ENCODE peak calls at places on chromosome 13, in nine cellular contexts. Q, Z, W, R, L, M, H, J and N are unnamed samples.

GRCh38 chr13:36822786-36823185 is 3.8 kb downstream of the RFXAP start:
- DNase-seq in H (no peak), R (no peak), J (no peak), L (peak; percentile 34), Q (no peak), M (no peak), Z (no peak), W (peak; percentile 64), N (no peak)

GRCh38 chr13:30053904-30054303 is 203.5 kb upstream of the UBL3 start:
- DNase-seq in J (no peak), R (no peak), M (peak; percentile 78), W (no peak), Z (no peak), H (no peak), Q (no peak), L (no peak), N (no peak)

GRCh38 chr13:40095695-40096356 is 440.4 kb downstream of the COG6 start:
- DNase-seq in Q (no peak), M (no peak), R (no peak), J (no peak), W (no peak), L (no peak), H (no peak), Z (no peak), N (no peak)

GRCh38 chr13:109835321-109835720 is 48.9 kb upstream of the IRS2 start:
- DNase-seq in M (no peak), Z (no peak), J (no peak), L (peak; percentile 25), Q (no peak), W (no peak), H (no peak), R (no peak), N (no peak)

GRCh38 chr13:113053801-113054604 is 51.6 kb upstream of the F7 start:
- DNase-seq in J (no peak), Q (no peak), Z (no peak), W (no peak), H (no peak), R (no peak), L (no peak), M (no peak), N (no peak)

GRCh38 chr13:84574851-84575250 is 692.6 kb upstream of the SLITRK1 start:
- DNase-seq in L (peak; percentile 29), H (peak; percentile 48), Z (no peak), R (no peak), J (no peak), Q (peak; percentile 0), M (no peak), W (no peak), N (no peak)

GRCh38 chr13:22275393-22275792 is 604.5 kb downstream of the FGF9 start:
- DNase-seq in Z (no peak), Q (no peak), W (no peak), R (no peak), M (no peak), H (no peak), L (no peak), J (no peak), N (no peak)

GRCh38 chr13:51632643-51633357 is 48.5 kb downstream of the WDFY2 start:
- DNase-seq in W (no peak), L (no peak), J (no peak), Q (no peak), H (no peak), Z (peak; percentile 55), R (no peak), M (peak; percentile 54), N (no peak)

GRCh38 chr13:43390582-43390981 is 367.2 kb downstream of the DNAJC15 start:
- DNase-seq in H (no peak), J (no peak), M (no peak), R (no peak), Z (no peak), Q (no peak), L (no peak), W (no peak), N (no peak)

GRCh38 chr13:43390101-43390500 is 366.7 kb downstream of the DNAJC15 start:
- DNase-seq in Z (no peak), R (no peak), J (no peak), M (no peak), Q (no peak), W (no peak), L (no peak), H (no peak), N (no peak)

GRCh38 chr13:43388282-43389034 is 365.1 kb downstream of the DNAJC15 start:
- DNase-seq in M (no peak), J (no peak), Z (peak; percentile 86), R (no peak), L (no peak), Q (no peak), W (no peak), H (no peak), N (no peak)

GRCh38 chr13:43389573-43389972 is 366.2 kb downstream of the DNAJC15 start:
- DNase-seq in Z (no peak), J (no peak), W (no peak), R (no peak), L (no peak), M (no peak), H (no peak), Q (no peak), N (no peak)

DNA sequence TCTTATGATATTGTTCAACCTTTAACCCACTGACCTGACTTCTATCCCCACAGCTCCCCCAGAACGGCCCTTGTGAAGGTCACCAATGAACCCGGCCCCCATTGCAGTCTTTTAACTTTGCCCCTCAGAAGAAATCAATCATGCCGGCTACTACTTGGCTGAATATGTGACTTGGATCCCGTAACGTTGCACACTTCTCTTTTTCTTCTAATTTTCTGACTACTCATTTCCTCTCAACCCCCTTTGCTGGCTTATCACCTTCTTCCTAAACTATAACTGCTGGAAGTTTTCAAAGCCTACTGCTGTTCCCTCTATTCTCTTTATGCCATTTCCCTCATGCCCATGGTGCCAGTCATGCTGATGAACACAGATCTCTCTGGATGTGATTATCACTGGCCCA is 367.6 kb downstream of the DNAJC15 start:
- DNase-seq in Q (no peak), M (no peak), R (no peak), H (no peak), J (no peak), Z (no peak), W (no peak), L (no peak), N (no peak)
- H3K4me2 ChIP-seq in Q (no peak overlapping the region), M (no peak overlapping the region), R (no peak overlapping the region), H (no peak overlapping the region), J (no peak overlapping the region), Z (no peak overlapping the region), W (no peak overlapping the region), L (no peak overlapping the region), N (no peak overlapping the region)

DNA sequence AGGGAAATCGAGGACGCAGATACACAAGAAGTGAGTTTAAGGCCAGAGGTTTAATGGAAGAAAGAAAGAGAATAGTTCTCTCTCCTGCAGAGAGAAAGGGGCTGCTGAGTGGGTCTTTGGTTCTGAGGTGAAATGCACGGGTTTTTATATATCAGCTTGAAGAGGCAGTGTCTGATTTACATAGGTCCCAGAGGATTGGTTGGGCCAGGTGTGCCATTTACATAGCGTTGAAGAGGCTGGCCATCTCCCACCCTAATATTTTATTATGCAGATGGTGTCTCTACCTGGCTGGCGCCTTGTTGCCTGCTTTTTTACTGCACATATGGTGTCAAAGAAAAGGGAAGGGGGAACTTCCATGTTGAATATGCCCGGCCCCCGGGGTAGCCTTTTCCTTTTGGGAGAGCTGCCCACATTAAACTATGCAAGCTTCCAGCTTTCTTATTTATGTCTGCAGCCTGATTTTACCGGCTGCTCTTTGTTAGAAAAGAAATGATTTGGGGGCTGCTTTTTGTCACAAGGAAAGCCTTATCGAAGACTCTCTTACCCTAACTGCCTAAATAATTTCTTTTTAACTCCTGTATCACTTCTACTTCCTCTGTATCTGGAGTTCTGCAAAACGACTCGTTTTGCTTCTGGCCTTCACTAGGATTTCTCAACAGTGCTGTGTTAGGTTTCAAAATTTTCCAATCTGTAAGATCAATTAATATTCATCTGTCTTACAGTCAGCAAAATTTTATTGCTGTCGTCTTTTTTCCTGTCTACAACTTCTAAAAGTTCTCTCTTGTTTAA is 268.5 kb downstream of the B3GLCT start:
- DNase-seq in H (no peak), M (peak; percentile 23), J (no peak), L (no peak), Z (no peak), R (no peak), Q (no peak), W (no peak), N (no peak)
- H3K4me2 ChIP-seq in H (no peak overlapping the region), M (peak overlapping the region; percentile 10), J (no peak overlapping the region), L (no peak overlapping the region), Z (no peak overlapping the region), R (no peak overlapping the region), Q (no peak overlapping the region), W (no peak overlapping the region), N (no peak overlapping the region)

DNA sequence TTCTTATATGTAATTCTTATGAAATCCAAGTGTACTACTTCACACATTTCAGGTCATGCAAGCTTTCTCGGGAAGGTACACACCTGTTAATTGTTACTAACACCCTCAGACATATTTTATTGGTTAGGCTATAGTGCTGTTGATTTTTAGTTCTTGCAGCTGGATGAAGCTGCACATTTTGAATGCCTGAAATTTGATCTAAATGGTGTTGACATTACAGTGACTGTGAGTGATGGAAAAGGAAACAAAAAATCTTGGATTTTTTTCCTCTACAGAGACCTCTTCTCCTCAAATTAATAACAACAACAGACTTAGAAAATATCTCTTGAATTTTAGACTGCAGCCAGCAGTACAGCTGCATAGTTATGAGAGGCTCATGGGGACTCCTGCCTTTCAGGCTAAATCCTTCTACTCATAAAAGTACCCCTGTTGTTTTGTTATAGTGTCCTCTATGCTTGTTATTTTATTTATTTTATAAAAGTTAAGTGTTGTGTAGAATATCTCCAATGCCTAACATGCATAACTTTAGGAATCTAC is 500.5 kb upstream of the SPRY2 start:
- DNase-seq in Z (no peak), Q (no peak), W (peak; percentile 2), M (no peak), J (no peak), L (no peak), R (no peak), H (no peak), N (no peak)
- H3K4me2 ChIP-seq in Z (no peak overlapping the region), Q (no peak overlapping the region), W (no peak overlapping the region), M (no peak overlapping the region), J (no peak overlapping the region), L (no peak overlapping the region), R (no peak overlapping the region), H (no peak overlapping the region), N (no peak overlapping the region)

GRCh38 chr13:99629641-99630040 is 128.4 kb downstream of the TM9SF2 start:
- DNase-seq in J (no peak), H (no peak), R (no peak), M (no peak), W (no peak), Q (no peak), L (no peak), Z (no peak), N (no peak)

GRCh38 chr13:99626461-99627082 is 125.3 kb downstream of the TM9SF2 start:
- DNase-seq in J (no peak), H (no peak), W (no peak), Z (peak; percentile 46), R (no peak), L (peak; percentile 64), M (no peak), Q (no peak), N (no peak)

GRCh38 chr13:99628442-99628841 is 127.2 kb downstream of the TM9SF2 start:
- DNase-seq in Q (no peak), Z (no peak), J (no peak), H (no peak), L (no peak), W (no peak), R (no peak), M (no peak), N (no peak)

GRCh38 chr13:99620806-99621205 is 119.5 kb downstream of the TM9SF2 start:
- DNase-seq in H (no peak), Z (no peak), J (no peak), W (no peak), Q (no peak), R (no peak), M (no peak), L (no peak), N (no peak)

GRCh38 chr13:99624936-99625540 is 123.8 kb downstream of the TM9SF2 start:
- DNase-seq in M (peak; percentile 47), Z (no peak), R (no peak), J (no peak), H (no peak), W (no peak), L (no peak), Q (no peak), N (no peak)
- H3K4me2 ChIP-seq in M (peak overlapping the region; percentile 61), Z (no peak overlapping the region), R (no peak overlapping the region), J (no peak overlapping the region), H (no peak overlapping the region), W (no peak overlapping the region), L (no peak overlapping the region), Q (no peak overlapping the region), N (no peak overlapping the region)